ENCODE peak calls at places on chromosomes 13 and 19, in four cellular contexts. Z is K562, T is GM12878, X is HepG2. P is an unnamed sample.

GRCh38 chr13:101941095-101941777 is 460.6 kb downstream of the FGF14 start:
- DNase-seq in Z (no peak), T (no peak), X (no peak), P (no peak)

GRCh38 chr19:16088351-16088984 is 12.2 kb downstream of the TPM4 start:
- DNase-seq in Z (peak; percentile 34), T (no peak), X (no peak), P (peak; percentile 80)

GRCh38 chr19:31675187-31675913 is 326.1 kb upstream of the TSHZ3 start:
- DNase-seq in Z (no peak), T (no peak), X (no peak), P (no peak)

GRCh38 chr19:50602496-50602895 is 34.3 kb upstream of the LRRC4B start:
- DNase-seq in Z (no peak), T (no peak), X (no peak), P (no peak)

GRCh38 chr19:57241181-57241580 is 749 bp downstream of the ZNF805 start:
- DNase-seq in Z (peak; percentile 13), T (no peak), X (peak; percentile 12), P (no peak)

GRCh38 chr19:10568444-10568825 is 344 bp downstream of the CDKN2D start:
- DNase-seq in Z (no peak), T (no peak), X (no peak), P (peak; percentile 50)

GRCh38 chr19:55220525-55220924 is 8.0 kb downstream of the TMEM86B start:
- DNase-seq in Z (no peak), T (no peak), X (no peak), P (no peak)

GRCh38 chr19:49017666-49018351 is 918 bp upstream of the LHB start:
- DNase-seq in Z (peak; percentile 72), T (no peak), X (peak; percentile 41), P (no peak)

GRCh38 chr19:16461630-16462051 is 10.1 kb downstream of the EPS15L1 start:
- DNase-seq in Z (no peak), T (no peak), X (no peak), P (no peak)

GRCh38 chr19:42129399-42130253 is 2.6 kb downstream of the POU2F2 start:
- DNase-seq in Z (no peak), T (peak; percentile 93), X (no peak), P (no peak)

GRCh38 chr13:113546571-113547247 is 37.8 kb upstream of the TFDP1 start:
- DNase-seq in Z (no peak), T (no peak), X (no peak), P (no peak)

GRCh38 chr13:34931572-34931971 is 10.5 kb upstream of the NBEA start:
- DNase-seq in Z (no peak), T (no peak), X (peak; percentile 18), P (no peak)

GRCh38 chr19:7976461-7976860 is 29.0 kb downstream of the ELAVL1 start:
- DNase-seq in Z (no peak), T (no peak), X (no peak), P (no peak)

GRCh38 chr13:65063753-65064152 is 2166.4 kb downstream of the PCDH9 start:
- DNase-seq in Z (no peak), T (no peak), X (no peak), P (peak; percentile 30)

GRCh38 chr13:33015791-33016323 is 366 bp upstream of the KL start:
- DNase-seq in Z (no peak), T (no peak), X (no peak), P (no peak)

GRCh38 chr19:57210381-57210780 is 19.1 kb downstream of the ZNF264 start:
- DNase-seq in Z (no peak), T (no peak), X (no peak), P (no peak)

GRCh38 chr19:2546128-2547032 is 70.5 kb downstream of the GADD45B start:
- DNase-seq in Z (peak; percentile 33), T (no peak), X (peak; percentile 88), P (no peak)

GRCh38 chr13:112486386-112487126 is 101.4 kb downstream of the TUBGCP3 start:
- DNase-seq in Z (no peak), T (no peak), X (no peak), P (no peak)

GRCh38 chr19:1397838-1398237 is 3.5 kb downstream of the GAMT start:
- DNase-seq in Z (no peak), T (no peak), X (no peak), P (no peak)

GRCh38 chr13:87234981-87235380 is 436.2 kb upstream of the SLITRK5 start:
- DNase-seq in Z (no peak), T (no peak), X (no peak), P (no peak)

GRCh38 chr19:3606690-3607289 is at the start of gene TBXA2R:
- DNase-seq in Z (peak; percentile 93), T (no peak), X (no peak), P (peak; percentile 70)

GRCh38 chr13:24618219-24618955 is 61.8 kb upstream of the ATP12A start:
- DNase-seq in Z (no peak), T (peak; percentile 40), X (no peak), P (no peak)

GRCh38 chr13:95098916-95099315 is 202.3 kb downstream of the ABCC4 start:
- DNase-seq in Z (no peak), T (no peak), X (no peak), P (peak; percentile 36)

GRCh38 chr13:24624801-24625231 is 55.4 kb upstream of the ATP12A start:
- DNase-seq in Z (no peak), T (no peak), X (no peak), P (no peak)

GRCh38 chr13:34358811-34359513 is 541.0 kb downstream of the RFC3 start:
- DNase-seq in Z (no peak), T (no peak), X (no peak), P (no peak)

GRCh38 chr19:2974342-2974932 is 2.9 kb upstream of the TLE6 start:
- DNase-seq in Z (peak; percentile 53), T (no peak), X (no peak), P (no peak)

GRCh38 chr13:50731400-50731799 is 112.1 kb downstream of the DLEU7 start:
- DNase-seq in Z (no peak), T (peak; percentile 8), X (no peak), P (no peak)

GRCh38 chr13:46354143-46355087 is 32.6 kb downstream of the RUBCNL start:
- DNase-seq in Z (no peak), T (peak; percentile 53), X (peak; percentile 68), P (peak; percentile 50)

GRCh38 chr13:20470136-20470535 is 55.5 kb downstream of the CRYL1 start:
- DNase-seq in Z (no peak), T (no peak), X (no peak), P (no peak)

GRCh38 chr13:111958612-111959395 is 108.1 kb upstream of the SOX1 start:
- DNase-seq in Z (no peak), T (no peak), X (no peak), P (no peak)

GRCh38 chr19:7883105-7883504 is 5.2 kb upstream of the LRRC8E start:
- DNase-seq in Z (no peak), T (no peak), X (no peak), P (no peak)

GRCh38 chr13:104608280-104608679 is 1542.1 kb upstream of the SLC10A2 start:
- DNase-seq in Z (no peak), T (no peak), X (no peak), P (no peak)

GRCh38 chr13:21124853-21125252 is 51.5 kb downstream of the SKA3 start:
- DNase-seq in Z (no peak), T (no peak), X (peak; percentile 60), P (no peak)

GRCh38 chr13:110138009-110138699 is 168.8 kb downstream of the COL4A1 start:
- DNase-seq in Z (peak; percentile 23), T (peak; percentile 36), X (peak; percentile 8), P (peak; percentile 66)

GRCh38 chr13:110137677-110138008 is 169.3 kb downstream of the COL4A1 start:
- DNase-seq in Z (peak; percentile 16), T (no peak), X (peak; percentile 15), P (peak; percentile 63)

GRCh38 chr13:110138700-110139036 is 168.3 kb downstream of the COL4A1 start:
- DNase-seq in Z (no peak), T (no peak), X (no peak), P (no peak)

GRCh38 chr13:110136660-110137585 is 170.0 kb downstream of the COL4A1 start:
- DNase-seq in Z (no peak), T (no peak), X (no peak), P (no peak)

GRCh38 chr13:110140099-110140498 is 166.9 kb downstream of the COL4A1 start:
- DNase-seq in Z (no peak), T (no peak), X (no peak), P (no peak)
- TF ChIP-seq CHD4 in Z (no peak), T (no peak), X (no peak), P (no peak)

DNA sequence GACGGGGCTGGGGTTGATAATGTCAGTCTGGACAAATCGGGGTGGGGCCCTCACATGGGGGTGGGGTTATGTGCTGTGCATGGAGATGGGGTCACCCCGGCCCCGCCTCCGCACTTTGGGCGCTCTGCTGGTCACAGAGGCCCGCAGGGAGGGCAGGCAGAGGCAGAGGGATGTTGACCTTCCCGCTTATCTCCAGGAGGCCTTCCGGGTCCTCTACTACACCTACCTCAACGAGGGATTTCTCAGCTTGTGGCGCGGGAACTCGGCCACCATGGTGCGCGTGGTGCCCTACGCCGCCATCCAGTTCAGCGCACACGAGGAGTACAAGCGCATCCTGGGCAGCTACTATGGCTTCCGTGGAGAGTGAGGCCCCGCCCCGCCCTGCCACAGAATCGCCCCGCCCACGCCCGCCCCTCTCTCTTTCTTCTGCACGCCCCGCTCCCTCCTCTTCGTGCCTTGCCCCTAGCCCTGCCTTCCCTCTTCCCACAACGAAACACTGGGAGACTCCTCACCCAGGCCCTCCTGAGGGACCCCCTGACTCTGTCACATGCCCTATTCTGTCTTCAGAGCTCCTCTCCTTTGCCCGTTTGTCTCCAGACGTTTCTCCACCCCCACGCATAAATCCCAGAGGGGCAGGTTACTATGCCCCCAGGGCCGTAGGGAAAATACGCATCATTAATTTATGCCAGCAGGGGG is 32.8 kb downstream of the TMEM161A start:
- DNase-seq in Z (peak; percentile 93), T (peak; percentile 13), X (peak; percentile 48), P (peak; percentile 72)
- TF ChIP-seq SMC3 in Z (no peak), T (no peak), X (no peak), P (no peak)

DNA sequence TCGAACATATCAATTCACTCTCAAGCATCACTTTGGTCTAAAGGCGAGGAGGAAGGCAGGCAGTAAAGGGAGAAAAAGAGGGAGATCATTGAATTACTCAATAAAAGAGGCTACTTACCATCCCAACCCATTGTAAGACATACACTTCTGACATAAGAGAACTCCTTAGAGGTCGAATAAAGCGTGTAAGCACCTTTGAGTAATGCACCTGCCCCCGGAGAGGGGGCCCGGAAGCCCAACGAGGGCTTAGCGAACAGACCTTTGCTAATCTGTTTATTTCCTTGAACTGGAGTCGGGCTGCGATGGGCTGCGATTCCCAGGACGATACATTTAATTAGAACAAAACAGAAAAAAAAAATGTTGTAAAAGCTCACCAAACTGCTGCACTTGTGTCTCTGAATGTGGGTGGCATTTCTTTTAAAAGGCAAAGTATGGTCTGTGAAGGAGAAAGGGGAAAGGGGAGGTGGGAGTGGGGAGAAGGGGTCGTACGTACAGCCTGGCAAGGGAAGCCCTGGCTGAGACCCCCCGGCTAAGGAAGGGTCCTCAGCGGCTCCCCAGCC is 3.0 kb downstream of the ZC3H4 start:
- DNase-seq in Z (peak; percentile 14), T (no peak), X (no peak), P (no peak)
- TF ChIP-seq CHD4 in Z (no peak), T (no peak), X (no peak), P (no peak)

GRCh38 chr13:105703843-105704242 is 831.6 kb downstream of the EFNB2 start:
- DNase-seq in Z (no peak), T (no peak), X (no peak), P (no peak)

DNA sequence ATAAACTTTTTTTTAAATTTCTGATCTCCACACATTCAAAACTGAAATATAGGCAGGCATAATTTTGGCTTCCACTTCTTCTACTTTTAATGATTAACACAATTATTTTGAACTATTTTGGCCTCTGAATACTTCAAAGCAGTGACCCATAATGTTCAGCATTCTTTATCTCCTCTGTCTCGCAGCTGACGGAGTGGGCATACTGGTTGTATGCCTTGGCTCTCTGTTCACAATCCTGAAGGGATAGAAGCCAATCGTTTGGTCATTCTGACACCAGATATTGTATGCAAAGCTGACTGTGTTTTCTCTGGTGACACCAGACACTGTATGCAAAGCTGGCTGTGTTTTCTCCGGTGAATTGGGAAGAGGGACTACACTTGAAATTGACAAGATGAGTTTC is 833.0 kb downstream of the EFNB2 start:
- DNase-seq in Z (no peak), T (no peak), X (no peak), P (no peak)
- TF ChIP-seq SMC3 in Z (no peak), T (no peak), X (no peak), P (no peak)

P was measured in A549.